ENCODE peak calls at places on chromosomes 1 and 21, in seven cellular contexts. P is H9, T is IMR-90, R is neuronal stem cell, Z is trophoblast cell, C is mesenchymal stem cell, Q is mesendoderm. L is an unnamed sample.

GRCh38 chr1:33712176-33712575 is 151.7 kb upstream of the HMGB4 start:
- DNase-seq in P (no peak), T (no peak), R (peak; percentile 17), Z (no peak), C (no peak), Q (peak; percentile 84), L (no peak)

GRCh38 chr1:193355654-193356053 is 169.2 kb upstream of the B3GALT2 start:
- DNase-seq in P (no peak), T (no peak), R (no peak), Z (no peak), C (no peak), Q (no peak), L (no peak)

GRCh38 chr1:6154525-6155319 is 25.4 kb downstream of the CHD5 start:
- DNase-seq in P (no peak), T (no peak), R (no peak), Z (no peak), C (no peak), Q (no peak), L (no peak)

GRCh38 chr1:202689493-202690342 is 20.5 kb downstream of the SYT2 start:
- DNase-seq in P (no peak), T (no peak), R (no peak), Z (no peak), C (no peak), Q (no peak), L (no peak)

GRCh38 chr1:84722794-84723193 is 32.5 kb upstream of the SSX2IP start:
- DNase-seq in P (no peak), T (peak; percentile 50), R (no peak), Z (no peak), C (no peak), Q (no peak), L (no peak)

GRCh38 chr1:39204441-39205081 is at the start of gene MACF1:
- DNase-seq in P (peak; percentile 50), T (peak; percentile 98), R (no peak), Z (no peak), C (peak; percentile 99), Q (peak; percentile 93), L (no peak)

GRCh38 chr1:172360960-172361359 is 59.5 kb upstream of the C1orf105 start:
- DNase-seq in P (no peak), T (no peak), R (no peak), Z (no peak), C (no peak), Q (no peak), L (no peak)

GRCh38 chr1:66725885-66726665 is 26.2 kb upstream of the DYNLT5 start:
- DNase-seq in P (peak; percentile 72), T (peak; percentile 81), R (peak; percentile 66), Z (peak; percentile 86), C (peak; percentile 90), Q (peak; percentile 82), L (peak; percentile 68)

GRCh38 chr1:108505766-108506075 is 54.2 kb upstream of the EEIG2 start:
- DNase-seq in P (no peak), T (no peak), R (no peak), Z (no peak), C (no peak), Q (no peak), L (no peak)

GRCh38 chr1:6359568-6360496 is 33.7 kb downstream of the ACOT7 start:
- DNase-seq in P (peak; percentile 67), T (peak; percentile 88), R (no peak), Z (peak; percentile 84), C (peak; percentile 96), Q (peak; percentile 81), L (peak; percentile 57)

GRCh38 chr1:165279831-165280351 is 76.6 kb downstream of the LMX1A start:
- DNase-seq in P (no peak), T (no peak), R (no peak), Z (no peak), C (no peak), Q (no peak), L (no peak)

GRCh38 chr1:108962681-108963051 is 618 bp downstream of the CLCC1 start:
- DNase-seq in P (peak; percentile 46), T (peak; percentile 6), R (no peak), Z (no peak), C (no peak), Q (no peak), L (no peak)

GRCh38 chr21:29371464-29371863 is 72.7 kb downstream of the BACH1 start:
- DNase-seq in P (no peak), T (no peak), R (no peak), Z (peak; percentile 28), C (no peak), Q (no peak), L (no peak)

GRCh38 chr1:180522204-180522497 is 19.8 kb upstream of the ACBD6 start:
- DNase-seq in P (peak; percentile 61), T (no peak), R (no peak), Z (peak; percentile 98), C (no peak), Q (peak; percentile 95), L (no peak)

GRCh38 chr1:90314533-90314932 is 319.6 kb downstream of the ZNF326 start:
- DNase-seq in P (no peak), T (no peak), R (no peak), Z (no peak), C (no peak), Q (no peak), L (no peak)

GRCh38 chr1:119808972-119809550 is 2.2 kb downstream of the REG4 start:
- DNase-seq in P (peak; percentile 75), T (peak; percentile 69), R (peak; percentile 70), Z (peak; percentile 83), C (peak; percentile 63), Q (peak; percentile 75), L (peak; percentile 78)

GRCh38 chr1:57381871-57382270 is 42.0 kb downstream of the DAB1 start:
- DNase-seq in P (no peak), T (no peak), R (no peak), Z (no peak), C (no peak), Q (peak; percentile 91), L (no peak)

GRCh38 chr1:57378564-57378963 is 45.3 kb downstream of the DAB1 start:
- DNase-seq in P (no peak), T (no peak), R (no peak), Z (no peak), C (no peak), Q (no peak), L (no peak)

GRCh38 chr1:57380923-57381322 is 42.9 kb downstream of the DAB1 start:
- DNase-seq in P (no peak), T (no peak), R (no peak), Z (no peak), C (no peak), Q (no peak), L (no peak)

DNA sequence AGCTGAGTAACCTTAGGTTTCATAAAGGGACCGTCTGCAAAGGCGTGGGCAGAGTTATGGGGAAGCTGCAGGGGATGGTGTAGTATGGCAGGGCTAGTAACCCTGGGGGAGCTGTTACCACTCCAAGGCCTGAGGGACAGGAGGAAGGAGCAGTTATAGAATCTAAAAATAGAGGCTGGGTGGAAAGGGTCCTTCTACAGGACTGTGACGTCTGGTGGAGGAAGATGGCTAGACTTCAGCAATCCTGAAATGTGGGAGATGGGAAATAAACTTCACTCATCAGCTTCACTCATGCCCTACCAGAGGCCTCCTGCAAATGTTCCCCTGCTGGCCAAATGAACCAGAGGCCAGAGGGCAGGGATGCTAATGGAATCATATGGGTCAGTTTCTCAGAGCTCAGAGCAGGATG is 46.1 kb downstream of the DAB1 start:
- DNase-seq in P (peak; percentile 44), T (no peak), R (no peak), Z (no peak), C (no peak), Q (peak; percentile 89), L (no peak)
- H3K4ac ChIP-seq in P (no peak overlapping the region), T (no peak overlapping the region), R (no peak overlapping the region), Z (no peak overlapping the region), C (no peak overlapping the region), Q (no peak overlapping the region), L (no peak overlapping the region)

GRCh38 chr1:232169436-232169835 is 460.5 kb downstream of the SIPA1L2 start:
- DNase-seq in P (no peak), T (no peak), R (no peak), Z (no peak), C (no peak), Q (no peak), L (no peak)

GRCh38 chr1:232170909-232171308 is 459.0 kb downstream of the SIPA1L2 start:
- DNase-seq in P (no peak), T (no peak), R (no peak), Z (no peak), C (no peak), Q (no peak), L (no peak)

GRCh38 chr1:232172556-232172955 is 457.4 kb downstream of the SIPA1L2 start:
- DNase-seq in P (no peak), T (no peak), R (no peak), Z (no peak), C (no peak), Q (no peak), L (no peak)

GRCh38 chr1:232166942-232167341 is 463.0 kb downstream of the SIPA1L2 start:
- DNase-seq in P (peak; percentile 81), T (no peak), R (no peak), Z (no peak), C (no peak), Q (peak; percentile 45), L (no peak)

GRCh38 chr1:232168513-232168912 is 461.4 kb downstream of the SIPA1L2 start:
- DNase-seq in P (no peak), T (no peak), R (no peak), Z (no peak), C (no peak), Q (no peak), L (no peak)
- H3K4ac ChIP-seq in P (no peak overlapping the region), T (no peak overlapping the region), R (no peak overlapping the region), Z (no peak overlapping the region), C (no peak overlapping the region), Q (no peak overlapping the region), L (no peak overlapping the region)

GRCh38 chr1:110963666-110964399 is at the start of gene LRIF1:
- DNase-seq in P (peak; percentile 99), T (peak; percentile 99), R (peak; percentile 91), Z (peak; percentile 100), C (peak; percentile 97), Q (peak; percentile 99), L (peak; percentile 98)

GRCh38 chr1:110961902-110962301 is 1.8 kb downstream of the LRIF1 start:
- DNase-seq in P (no peak), T (no peak), R (no peak), Z (no peak), C (no peak), Q (no peak), L (no peak)

GRCh38 chr1:110960777-110961420 is 2.8 kb downstream of the LRIF1 start:
- DNase-seq in P (no peak), T (no peak), R (no peak), Z (no peak), C (no peak), Q (no peak), L (no peak)

GRCh38 chr1:110964400-110964903 is 730 bp upstream of the LRIF1 start:
- DNase-seq in P (no peak), T (no peak), R (no peak), Z (no peak), C (no peak), Q (no peak), L (no peak)

GRCh38 chr1:110962892-110963665 is 643 bp downstream of the LRIF1 start:
- DNase-seq in P (peak; percentile 60), T (peak; percentile 89), R (peak; percentile 38), Z (peak; percentile 77), C (peak; percentile 89), Q (peak; percentile 88), L (peak; percentile 29)
- H3K4ac ChIP-seq in P (no peak overlapping the region), T (peak overlapping the region; percentile 79), R (no peak overlapping the region), Z (peak overlapping the region; percentile 13), C (peak overlapping the region; percentile 54), Q (no peak overlapping the region), L (no peak overlapping the region)

DNA sequence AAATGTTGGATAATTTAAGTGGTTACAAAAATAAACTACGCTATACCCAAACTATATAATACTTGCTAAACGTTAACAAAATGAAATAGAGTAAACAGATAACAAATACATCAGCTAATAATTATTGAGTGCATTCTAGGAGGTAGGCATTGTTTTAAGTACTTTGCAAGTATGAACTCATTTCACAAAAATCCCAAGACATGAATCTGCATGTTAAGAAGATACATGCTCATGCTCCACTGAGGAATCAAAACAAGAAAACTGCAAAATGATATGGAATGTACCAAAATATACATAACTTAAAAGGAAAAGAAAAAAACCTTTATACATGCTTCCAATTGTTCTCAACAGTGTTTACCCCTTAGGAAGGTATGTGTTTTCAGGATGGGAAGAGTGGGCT is 2.5 kb downstream of the FRRS1 start:
- DNase-seq in P (no peak), T (peak; percentile 34), R (no peak), Z (no peak), C (no peak), Q (peak; percentile 25), L (no peak)
- H3K4ac ChIP-seq in P (no peak overlapping the region), T (no peak overlapping the region), R (no peak overlapping the region), Z (no peak overlapping the region), C (no peak overlapping the region), Q (no peak overlapping the region), L (no peak overlapping the region)

L was measured in H1.